ENCODE peak calls at places on chromosomes 2 and 18, in ten cellular contexts. One of them, this sample, is unnamed.

GRCh38 chr18:22346342-22346967 is 71.3 kb downstream of the CTAGE1 start:
- DNase-seq in NB4: no peak
- DNase-seq in WTC11: no peak
- DNase-seq in AG09319: no peak
- DNase-seq in MCF 10A: peak
- DNase-seq in neural progenitor cell: no peak
- DNase-seq in stomach: peak
- DNase-seq in BJ: no peak
- DNase-seq in CD8-positive, alpha-beta T cell: peak
- DNase-seq in choroid plexus epithelial cell: peak
- DNase-seq in this sample: no peak

GRCh38 chr2:127917916-127918315 is 32.2 kb upstream of the AMMECR1L start:
- DNase-seq in WTC11: no peak
- DNase-seq in NB4: no peak
- DNase-seq in neural progenitor cell: no peak
- DNase-seq in stomach: no peak
- DNase-seq in CD8-positive, alpha-beta T cell: no peak
- DNase-seq in AG09319: no peak
- DNase-seq in choroid plexus epithelial cell: peak
- DNase-seq in MCF 10A: no peak
- DNase-seq in BJ: no peak
- DNase-seq in this sample: no peak

GRCh38 chr2:128373346-128374000 is 54.8 kb upstream of the HS6ST1 start:
- DNase-seq in WTC11: peak
- DNase-seq in neural progenitor cell: no peak
- DNase-seq in AG09319: no peak
- DNase-seq in BJ: no peak
- DNase-seq in stomach: peak
- DNase-seq in CD8-positive, alpha-beta T cell: no peak
- DNase-seq in NB4: no peak
- DNase-seq in MCF 10A: no peak
- DNase-seq in choroid plexus epithelial cell: no peak
- DNase-seq in this sample: no peak

GRCh38 chr2:73593676-73594075 is 48.5 kb downstream of the NAT8 start:
- DNase-seq in neural progenitor cell: no peak
- DNase-seq in AG09319: no peak
- DNase-seq in BJ: no peak
- DNase-seq in choroid plexus epithelial cell: peak
- DNase-seq in MCF 10A: no peak
- DNase-seq in WTC11: no peak
- DNase-seq in CD8-positive, alpha-beta T cell: no peak
- DNase-seq in NB4: no peak
- DNase-seq in stomach: no peak
- DNase-seq in this sample: no peak

GRCh38 chr2:132439703-132440398 is 23.2 kb downstream of the GPR39 start:
- DNase-seq in AG09319: no peak
- DNase-seq in MCF 10A: peak
- DNase-seq in CD8-positive, alpha-beta T cell: no peak
- DNase-seq in neural progenitor cell: peak
- DNase-seq in choroid plexus epithelial cell: peak
- DNase-seq in stomach: no peak
- DNase-seq in NB4: no peak
- DNase-seq in WTC11: no peak
- DNase-seq in BJ: no peak
- DNase-seq in this sample: no peak

GRCh38 chr2:147989809-147990403 is 30.6 kb downstream of the ORC4 start:
- DNase-seq in neural progenitor cell: peak
- DNase-seq in AG09319: peak
- DNase-seq in MCF 10A: peak
- DNase-seq in WTC11: no peak
- DNase-seq in NB4: peak
- DNase-seq in BJ: no peak
- DNase-seq in stomach: no peak
- DNase-seq in CD8-positive, alpha-beta T cell: no peak
- DNase-seq in choroid plexus epithelial cell: peak
- DNase-seq in this sample: no peak

GRCh38 chr2:224381913-224382647 is 19.8 kb downstream of the FAM124B start:
- DNase-seq in CD8-positive, alpha-beta T cell: no peak
- DNase-seq in stomach: no peak
- DNase-seq in BJ: no peak
- DNase-seq in neural progenitor cell: no peak
- DNase-seq in NB4: no peak
- DNase-seq in AG09319: no peak
- DNase-seq in WTC11: no peak
- DNase-seq in MCF 10A: no peak
- DNase-seq in choroid plexus epithelial cell: no peak
- DNase-seq in this sample: no peak

GRCh38 chr18:8616026-8616401 is 6.8 kb downstream of the RAB12 start:
- DNase-seq in WTC11: no peak
- DNase-seq in NB4: no peak
- DNase-seq in MCF 10A: peak
- DNase-seq in neural progenitor cell: no peak
- DNase-seq in AG09319: no peak
- DNase-seq in BJ: no peak
- DNase-seq in stomach: no peak
- DNase-seq in choroid plexus epithelial cell: no peak
- DNase-seq in CD8-positive, alpha-beta T cell: no peak
- DNase-seq in this sample: no peak

GRCh38 chr2:177334940-177335543 is 57.5 kb upstream of the AGPS start:
- DNase-seq in BJ: no peak
- DNase-seq in neural progenitor cell: peak
- DNase-seq in AG09319: no peak
- DNase-seq in MCF 10A: peak
- DNase-seq in CD8-positive, alpha-beta T cell: no peak
- DNase-seq in choroid plexus epithelial cell: peak
- DNase-seq in stomach: no peak
- DNase-seq in WTC11: no peak
- DNase-seq in NB4: peak
- DNase-seq in this sample: peak

GRCh38 chr2:140457483-140457882 is 1673.3 kb downstream of the LRP1B start:
- DNase-seq in choroid plexus epithelial cell: peak
- DNase-seq in AG09319: no peak
- DNase-seq in CD8-positive, alpha-beta T cell: no peak
- DNase-seq in NB4: no peak
- DNase-seq in MCF 10A: no peak
- DNase-seq in stomach: no peak
- DNase-seq in BJ: no peak
- DNase-seq in neural progenitor cell: no peak
- DNase-seq in WTC11: no peak
- DNase-seq in this sample: no peak

GRCh38 chr2:162824319-162824718 is 14.2 kb downstream of the KCNH7 start:
- DNase-seq in BJ: no peak
- DNase-seq in CD8-positive, alpha-beta T cell: no peak
- DNase-seq in NB4: no peak
- DNase-seq in choroid plexus epithelial cell: no peak
- DNase-seq in neural progenitor cell: peak
- DNase-seq in MCF 10A: no peak
- DNase-seq in WTC11: no peak
- DNase-seq in AG09319: no peak
- DNase-seq in stomach: no peak
- DNase-seq in this sample: no peak

GRCh38 chr2:216619411-216620393 is 13.5 kb upstream of the IGFBP2 start:
- DNase-seq in neural progenitor cell: peak
- DNase-seq in choroid plexus epithelial cell: peak
- DNase-seq in stomach: no peak
- DNase-seq in BJ: no peak
- DNase-seq in CD8-positive, alpha-beta T cell: no peak
- DNase-seq in WTC11: no peak
- DNase-seq in AG09319: no peak
- DNase-seq in MCF 10A: peak
- DNase-seq in NB4: peak
- DNase-seq in this sample: peak

GRCh38 chr2:188628989-188629889 is 337.6 kb downstream of the GULP1 start:
- DNase-seq in WTC11: no peak
- DNase-seq in NB4: no peak
- DNase-seq in AG09319: peak
- DNase-seq in neural progenitor cell: peak
- DNase-seq in BJ: peak
- DNase-seq in stomach: no peak
- DNase-seq in MCF 10A: peak
- DNase-seq in CD8-positive, alpha-beta T cell: no peak
- DNase-seq in choroid plexus epithelial cell: peak
- DNase-seq in this sample: no peak

GRCh38 chr18:46411191-46411590 is 245.8 kb downstream of the LOXHD1 start:
- DNase-seq in MCF 10A: no peak
- DNase-seq in stomach: no peak
- DNase-seq in WTC11: no peak
- DNase-seq in AG09319: no peak
- DNase-seq in NB4: no peak
- DNase-seq in BJ: no peak
- DNase-seq in choroid plexus epithelial cell: no peak
- DNase-seq in neural progenitor cell: no peak
- DNase-seq in CD8-positive, alpha-beta T cell: no peak
- DNase-seq in this sample: no peak

GRCh38 chr2:33373986-33374385 is 102.5 kb upstream of the RASGRP3 start:
- DNase-seq in AG09319: peak
- DNase-seq in choroid plexus epithelial cell: peak
- DNase-seq in stomach: no peak
- DNase-seq in MCF 10A: peak
- DNase-seq in NB4: no peak
- DNase-seq in BJ: peak
- DNase-seq in WTC11: no peak
- DNase-seq in neural progenitor cell: no peak
- DNase-seq in CD8-positive, alpha-beta T cell: no peak
- DNase-seq in this sample: no peak

GRCh38 chr2:144946263-144946662 is 426.3 kb upstream of the ZEB2 start:
- DNase-seq in CD8-positive, alpha-beta T cell: no peak
- DNase-seq in MCF 10A: peak
- DNase-seq in WTC11: no peak
- DNase-seq in choroid plexus epithelial cell: peak
- DNase-seq in stomach: no peak
- DNase-seq in BJ: no peak
- DNase-seq in NB4: peak
- DNase-seq in AG09319: no peak
- DNase-seq in neural progenitor cell: no peak
- DNase-seq in this sample: no peak

GRCh38 chr2:241391892-241392665 is 36.0 kb downstream of the FARP2 start:
- DNase-seq in BJ: no peak
- DNase-seq in AG09319: peak
- DNase-seq in choroid plexus epithelial cell: peak
- DNase-seq in NB4: peak
- DNase-seq in neural progenitor cell: peak
- DNase-seq in stomach: peak
- DNase-seq in CD8-positive, alpha-beta T cell: no peak
- DNase-seq in WTC11: peak
- DNase-seq in MCF 10A: peak
- DNase-seq in this sample: no peak
- TF ChIP-seq CTCF in BJ: peak
- TF ChIP-seq CTCF in AG09319: peak
- TF ChIP-seq CTCF in choroid plexus epithelial cell: peak
- TF ChIP-seq CTCF in NB4: peak
- TF ChIP-seq CTCF in neural progenitor cell: peak
- TF ChIP-seq CTCF in stomach: no peak
- TF ChIP-seq CTCF in CD8-positive, alpha-beta T cell: no peak
- TF ChIP-seq CTCF in WTC11: no peak
- TF ChIP-seq CTCF in MCF 10A: no peak
- TF ChIP-seq CTCF in this sample: peak

GRCh38 chr2:231037731-231038482 is 584 bp downstream of the C2orf72 start:
- DNase-seq in AG09319: no peak
- DNase-seq in stomach: peak
- DNase-seq in WTC11: peak
- DNase-seq in CD8-positive, alpha-beta T cell: no peak
- DNase-seq in NB4: peak
- DNase-seq in BJ: no peak
- DNase-seq in choroid plexus epithelial cell: no peak
- DNase-seq in MCF 10A: no peak
- DNase-seq in neural progenitor cell: peak
- DNase-seq in this sample: peak
- TF ChIP-seq CTCF in AG09319: no peak
- TF ChIP-seq CTCF in stomach: no peak
- TF ChIP-seq CTCF in WTC11: no peak
- TF ChIP-seq CTCF in CD8-positive, alpha-beta T cell: no peak
- TF ChIP-seq CTCF in NB4: no peak
- TF ChIP-seq CTCF in BJ: no peak
- TF ChIP-seq CTCF in choroid plexus epithelial cell: no peak
- TF ChIP-seq CTCF in MCF 10A: no peak
- TF ChIP-seq CTCF in neural progenitor cell: peak
- TF ChIP-seq CTCF in this sample: no peak

GRCh38 chr18:35619468-35619867 is 37.9 kb downstream of the GALNT1 start:
- DNase-seq in MCF 10A: no peak
- DNase-seq in AG09319: no peak
- DNase-seq in BJ: no peak
- DNase-seq in CD8-positive, alpha-beta T cell: no peak
- DNase-seq in choroid plexus epithelial cell: no peak
- DNase-seq in NB4: no peak
- DNase-seq in neural progenitor cell: no peak
- DNase-seq in stomach: no peak
- DNase-seq in WTC11: no peak
- DNase-seq in this sample: no peak
- TF ChIP-seq CTCF in MCF 10A: no peak
- TF ChIP-seq CTCF in AG09319: no peak
- TF ChIP-seq CTCF in BJ: no peak
- TF ChIP-seq CTCF in CD8-positive, alpha-beta T cell: no peak
- TF ChIP-seq CTCF in choroid plexus epithelial cell: no peak
- TF ChIP-seq CTCF in NB4: no peak
- TF ChIP-seq CTCF in neural progenitor cell: no peak
- TF ChIP-seq CTCF in stomach: no peak
- TF ChIP-seq CTCF in WTC11: no peak
- TF ChIP-seq CTCF in this sample: no peak

GRCh38 chr18:75132931-75133525 is 75.9 kb downstream of the PTGR3 start:
- DNase-seq in BJ: no peak
- DNase-seq in choroid plexus epithelial cell: no peak
- DNase-seq in CD8-positive, alpha-beta T cell: no peak
- DNase-seq in stomach: no peak
- DNase-seq in NB4: no peak
- DNase-seq in AG09319: no peak
- DNase-seq in WTC11: no peak
- DNase-seq in neural progenitor cell: no peak
- DNase-seq in MCF 10A: peak
- DNase-seq in this sample: no peak

GRCh38 chr18:75131455-75132000 is 77.4 kb downstream of the PTGR3 start:
- DNase-seq in CD8-positive, alpha-beta T cell: no peak
- DNase-seq in AG09319: no peak
- DNase-seq in WTC11: no peak
- DNase-seq in choroid plexus epithelial cell: no peak
- DNase-seq in BJ: no peak
- DNase-seq in neural progenitor cell: no peak
- DNase-seq in NB4: no peak
- DNase-seq in MCF 10A: no peak
- DNase-seq in stomach: no peak
- DNase-seq in this sample: no peak

GRCh38 chr18:75130591-75131274 is 78.2 kb downstream of the PTGR3 start:
- DNase-seq in AG09319: no peak
- DNase-seq in BJ: peak
- DNase-seq in choroid plexus epithelial cell: peak
- DNase-seq in WTC11: no peak
- DNase-seq in neural progenitor cell: peak
- DNase-seq in stomach: no peak
- DNase-seq in NB4: no peak
- DNase-seq in MCF 10A: no peak
- DNase-seq in CD8-positive, alpha-beta T cell: no peak
- DNase-seq in this sample: no peak

GRCh38 chr18:75132471-75132870 is 76.5 kb downstream of the PTGR3 start:
- DNase-seq in stomach: no peak
- DNase-seq in choroid plexus epithelial cell: no peak
- DNase-seq in AG09319: no peak
- DNase-seq in WTC11: no peak
- DNase-seq in neural progenitor cell: no peak
- DNase-seq in MCF 10A: no peak
- DNase-seq in NB4: no peak
- DNase-seq in CD8-positive, alpha-beta T cell: no peak
- DNase-seq in BJ: no peak
- DNase-seq in this sample: no peak

GRCh38 chr18:75132068-75132467 is 76.9 kb downstream of the PTGR3 start:
- DNase-seq in neural progenitor cell: no peak
- DNase-seq in choroid plexus epithelial cell: no peak
- DNase-seq in AG09319: no peak
- DNase-seq in NB4: no peak
- DNase-seq in WTC11: no peak
- DNase-seq in stomach: no peak
- DNase-seq in MCF 10A: no peak
- DNase-seq in BJ: no peak
- DNase-seq in CD8-positive, alpha-beta T cell: no peak
- DNase-seq in this sample: no peak
- TF ChIP-seq CTCF in neural progenitor cell: no peak
- TF ChIP-seq CTCF in choroid plexus epithelial cell: no peak
- TF ChIP-seq CTCF in AG09319: no peak
- TF ChIP-seq CTCF in NB4: no peak
- TF ChIP-seq CTCF in WTC11: no peak
- TF ChIP-seq CTCF in stomach: no peak
- TF ChIP-seq CTCF in MCF 10A: no peak
- TF ChIP-seq CTCF in BJ: no peak
- TF ChIP-seq CTCF in CD8-positive, alpha-beta T cell: no peak
- TF ChIP-seq CTCF in this sample: no peak